ENCODE peak calls at places on chromosomes 6 and 20, in seven cellular contexts. One of them, this sample, is unnamed.

GRCh38 chr6:77337392-77337791 is 125.9 kb downstream of the HTR1B start:
- DNase-seq in left ventricle myocardium inferior: no peak
- DNase-seq in trophoblast cell: no peak
- DNase-seq in SJSA1: no peak
- DNase-seq in tibial nerve: no peak
- DNase-seq in ovary: no peak
- DNase-seq in heart left ventricle: no peak
- DNase-seq in this sample: no peak

GRCh38 chr20:41005361-41005729 is 23.3 kb upstream of the TOP1 start:
- DNase-seq in left ventricle myocardium inferior: peak; percentile 86
- DNase-seq in trophoblast cell: no peak
- DNase-seq in SJSA1: peak; percentile 89
- DNase-seq in tibial nerve: peak; percentile 88
- DNase-seq in ovary: peak; percentile 76
- DNase-seq in heart left ventricle: peak; percentile 89
- DNase-seq in this sample: no peak

GRCh38 chr6:4319992-4320683 is 184.8 kb upstream of the ECI2 start:
- DNase-seq in left ventricle myocardium inferior: no peak
- DNase-seq in trophoblast cell: peak; percentile 41
- DNase-seq in SJSA1: no peak
- DNase-seq in tibial nerve: no peak
- DNase-seq in ovary: no peak
- DNase-seq in heart left ventricle: no peak
- DNase-seq in this sample: no peak

GRCh38 chr20:20803011-20803410 is 90.6 kb upstream of the RALGAPA2 start:
- DNase-seq in left ventricle myocardium inferior: no peak
- DNase-seq in trophoblast cell: no peak
- DNase-seq in SJSA1: no peak
- DNase-seq in tibial nerve: no peak
- DNase-seq in ovary: no peak
- DNase-seq in heart left ventricle: no peak
- DNase-seq in this sample: no peak

GRCh38 chr6:15365273-15365687 is 119.4 kb downstream of the JARID2 start:
- DNase-seq in left ventricle myocardium inferior: peak; percentile 83
- DNase-seq in trophoblast cell: peak; percentile 55
- DNase-seq in SJSA1: peak; percentile 86
- DNase-seq in tibial nerve: peak; percentile 62
- DNase-seq in ovary: peak; percentile 64
- DNase-seq in heart left ventricle: peak; percentile 92
- DNase-seq in this sample: peak; percentile 57

GRCh38 chr6:18266524-18266908 is 2.2 kb upstream of the DEK start:
- DNase-seq in left ventricle myocardium inferior: no peak
- DNase-seq in trophoblast cell: no peak
- DNase-seq in SJSA1: no peak
- DNase-seq in tibial nerve: no peak
- DNase-seq in ovary: no peak
- DNase-seq in heart left ventricle: no peak
- DNase-seq in this sample: no peak

GRCh38 chr6:152680879-152681517 is 16.7 kb upstream of the MYCT1 start:
- DNase-seq in left ventricle myocardium inferior: no peak
- DNase-seq in trophoblast cell: peak; percentile 69
- DNase-seq in SJSA1: no peak
- DNase-seq in tibial nerve: no peak
- DNase-seq in ovary: no peak
- DNase-seq in heart left ventricle: no peak
- DNase-seq in this sample: no peak

GRCh38 chr6:13923527-13924145 is 1.1 kb upstream of the RNF182 start:
- DNase-seq in left ventricle myocardium inferior: no peak
- DNase-seq in trophoblast cell: peak; percentile 46
- DNase-seq in SJSA1: no peak
- DNase-seq in tibial nerve: no peak
- DNase-seq in ovary: no peak
- DNase-seq in heart left ventricle: no peak
- DNase-seq in this sample: no peak

GRCh38 chr6:149855741-149856140 is 8.4 kb downstream of the LRP11 start:
- DNase-seq in left ventricle myocardium inferior: no peak
- DNase-seq in trophoblast cell: no peak
- DNase-seq in SJSA1: no peak
- DNase-seq in tibial nerve: no peak
- DNase-seq in ovary: no peak
- DNase-seq in heart left ventricle: no peak
- DNase-seq in this sample: no peak

GRCh38 chr20:40251284-40251932 is 437.6 kb downstream of the MAFB start:
- DNase-seq in left ventricle myocardium inferior: no peak
- DNase-seq in trophoblast cell: peak; percentile 76
- DNase-seq in SJSA1: peak; percentile 48
- DNase-seq in tibial nerve: peak; percentile 30
- DNase-seq in ovary: no peak
- DNase-seq in heart left ventricle: no peak
- DNase-seq in this sample: no peak

GRCh38 chr6:76702187-76702586 is 629.7 kb upstream of the IMPG1 start:
- DNase-seq in left ventricle myocardium inferior: no peak
- DNase-seq in trophoblast cell: peak; percentile 63
- DNase-seq in SJSA1: no peak
- DNase-seq in tibial nerve: no peak
- DNase-seq in ovary: no peak
- DNase-seq in heart left ventricle: no peak
- DNase-seq in this sample: no peak

GRCh38 chr6:118725944-118726343 is 74.6 kb upstream of the CEP85L start:
- DNase-seq in left ventricle myocardium inferior: no peak
- DNase-seq in trophoblast cell: peak; percentile 12
- DNase-seq in SJSA1: no peak
- DNase-seq in tibial nerve: no peak
- DNase-seq in ovary: no peak
- DNase-seq in heart left ventricle: no peak
- DNase-seq in this sample: peak; percentile 47

GRCh38 chr20:53786445-53787267 is 193.0 kb upstream of the ZNF217 start:
- DNase-seq in left ventricle myocardium inferior: no peak
- DNase-seq in trophoblast cell: no peak
- DNase-seq in SJSA1: no peak
- DNase-seq in tibial nerve: no peak
- DNase-seq in ovary: no peak
- DNase-seq in heart left ventricle: no peak
- DNase-seq in this sample: no peak

GRCh38 chr20:4050581-4050980 is 35.2 kb upstream of the RNF24 start:
- DNase-seq in left ventricle myocardium inferior: no peak
- DNase-seq in trophoblast cell: no peak
- DNase-seq in SJSA1: no peak
- DNase-seq in tibial nerve: no peak
- DNase-seq in ovary: no peak
- DNase-seq in heart left ventricle: no peak
- DNase-seq in this sample: no peak

GRCh38 chr6:106103728-106104109 is 17.6 kb downstream of the PRDM1 start:
- DNase-seq in left ventricle myocardium inferior: no peak
- DNase-seq in trophoblast cell: no peak
- DNase-seq in SJSA1: no peak
- DNase-seq in tibial nerve: no peak
- DNase-seq in ovary: no peak
- DNase-seq in heart left ventricle: no peak
- DNase-seq in this sample: peak; percentile 44

GRCh38 chr20:46399401-46399800 is 7.0 kb downstream of the ELMO2 start:
- DNase-seq in left ventricle myocardium inferior: no peak
- DNase-seq in trophoblast cell: no peak
- DNase-seq in SJSA1: no peak
- DNase-seq in tibial nerve: no peak
- DNase-seq in ovary: no peak
- DNase-seq in heart left ventricle: no peak
- DNase-seq in this sample: no peak

GRCh38 chr20:37414133-37414532 is 68.2 kb downstream of the SRC start:
- DNase-seq in left ventricle myocardium inferior: no peak
- DNase-seq in trophoblast cell: no peak
- DNase-seq in SJSA1: no peak
- DNase-seq in tibial nerve: no peak
- DNase-seq in ovary: no peak
- DNase-seq in heart left ventricle: no peak
- DNase-seq in this sample: no peak

GRCh38 chr6:158347335-158347734 is 35.1 kb downstream of the TULP4 start:
- DNase-seq in left ventricle myocardium inferior: no peak
- DNase-seq in trophoblast cell: no peak
- DNase-seq in SJSA1: no peak
- DNase-seq in tibial nerve: no peak
- DNase-seq in ovary: no peak
- DNase-seq in heart left ventricle: no peak
- DNase-seq in this sample: no peak

GRCh38 chr6:166520905-166521834 is 65.3 kb downstream of the RAMACL start:
- DNase-seq in left ventricle myocardium inferior: no peak
- DNase-seq in trophoblast cell: no peak
- DNase-seq in SJSA1: no peak
- DNase-seq in tibial nerve: no peak
- DNase-seq in ovary: no peak
- DNase-seq in heart left ventricle: no peak
- DNase-seq in this sample: no peak

GRCh38 chr20:51978081-51978501 is 175.8 kb upstream of the SALL4 start:
- DNase-seq in left ventricle myocardium inferior: no peak
- DNase-seq in trophoblast cell: no peak
- DNase-seq in SJSA1: no peak
- DNase-seq in tibial nerve: no peak
- DNase-seq in ovary: no peak
- DNase-seq in heart left ventricle: no peak
- DNase-seq in this sample: no peak

GRCh38 chr6:435442-436307 is 44.1 kb downstream of the IRF4 start:
- DNase-seq in left ventricle myocardium inferior: no peak
- DNase-seq in trophoblast cell: no peak
- DNase-seq in SJSA1: peak; percentile 26
- DNase-seq in tibial nerve: no peak
- DNase-seq in ovary: no peak
- DNase-seq in heart left ventricle: no peak
- DNase-seq in this sample: no peak

GRCh38 chr6:31740397-31741223 is 805 bp downstream of the MSH5 start:
- DNase-seq in left ventricle myocardium inferior: no peak
- DNase-seq in trophoblast cell: no peak
- DNase-seq in SJSA1: no peak
- DNase-seq in tibial nerve: no peak
- DNase-seq in ovary: no peak
- DNase-seq in heart left ventricle: no peak
- DNase-seq in this sample: no peak

GRCh38 chr20:64184795-64185194 is 20.5 kb downstream of the MYT1 start:
- DNase-seq in left ventricle myocardium inferior: no peak
- DNase-seq in trophoblast cell: no peak
- DNase-seq in SJSA1: no peak
- DNase-seq in tibial nerve: no peak
- DNase-seq in ovary: no peak
- DNase-seq in heart left ventricle: no peak
- DNase-seq in this sample: no peak

GRCh38 chr6:42210551-42210950 is 7.1 kb downstream of the MRPS10 start:
- DNase-seq in left ventricle myocardium inferior: no peak
- DNase-seq in trophoblast cell: no peak
- DNase-seq in SJSA1: no peak
- DNase-seq in tibial nerve: no peak
- DNase-seq in ovary: no peak
- DNase-seq in heart left ventricle: no peak
- DNase-seq in this sample: no peak

GRCh38 chr20:36812601-36813000 is 39.0 kb upstream of the DSN1 start:
- DNase-seq in left ventricle myocardium inferior: no peak
- DNase-seq in trophoblast cell: no peak
- DNase-seq in SJSA1: no peak
- DNase-seq in tibial nerve: no peak
- DNase-seq in ovary: no peak
- DNase-seq in heart left ventricle: no peak
- DNase-seq in this sample: no peak

GRCh38 chr20:53001502-53002301 is 29.5 kb downstream of the TSHZ2 start:
- DNase-seq in left ventricle myocardium inferior: no peak
- DNase-seq in trophoblast cell: no peak
- DNase-seq in SJSA1: no peak
- DNase-seq in tibial nerve: no peak
- DNase-seq in ovary: no peak
- DNase-seq in heart left ventricle: no peak
- DNase-seq in this sample: no peak

GRCh38 chr20:19565721-19566120 is 192.3 kb upstream of the RIN2 start:
- DNase-seq in left ventricle myocardium inferior: no peak
- DNase-seq in trophoblast cell: no peak
- DNase-seq in SJSA1: no peak
- DNase-seq in tibial nerve: no peak
- DNase-seq in ovary: no peak
- DNase-seq in heart left ventricle: no peak
- DNase-seq in this sample: no peak

GRCh38 chr6:105894556-105894955 is 191.6 kb upstream of the PRDM1 start:
- DNase-seq in left ventricle myocardium inferior: no peak
- DNase-seq in trophoblast cell: peak; percentile 78
- DNase-seq in SJSA1: no peak
- DNase-seq in tibial nerve: no peak
- DNase-seq in ovary: no peak
- DNase-seq in heart left ventricle: no peak
- DNase-seq in this sample: no peak

GRCh38 chr20:44532981-44533331 is 11.1 kb upstream of the SERINC3 start:
- DNase-seq in left ventricle myocardium inferior: no peak
- DNase-seq in trophoblast cell: peak; percentile 50
- DNase-seq in SJSA1: no peak
- DNase-seq in tibial nerve: no peak
- DNase-seq in ovary: no peak
- DNase-seq in heart left ventricle: no peak
- DNase-seq in this sample: no peak
- H3K27ac ChIP-seq in left ventricle myocardium inferior: peak overlapping the region; percentile 80
- H3K27ac ChIP-seq in trophoblast cell: no peak overlapping the region
- H3K27ac ChIP-seq in SJSA1: peak overlapping the region; percentile 4
- H3K27ac ChIP-seq in tibial nerve: no peak overlapping the region
- H3K27ac ChIP-seq in ovary: no peak overlapping the region
- H3K27ac ChIP-seq in heart left ventricle: peak overlapping the region; percentile 72
- H3K27ac ChIP-seq in this sample: no peak overlapping the region

GRCh38 chr6:36627141-36627540 is 33.0 kb downstream of the SRSF3 start:
- DNase-seq in left ventricle myocardium inferior: no peak
- DNase-seq in trophoblast cell: no peak
- DNase-seq in SJSA1: no peak
- DNase-seq in tibial nerve: no peak
- DNase-seq in ovary: peak; percentile 31
- DNase-seq in heart left ventricle: no peak
- DNase-seq in this sample: no peak
- H3K27ac ChIP-seq in left ventricle myocardium inferior: peak overlapping the region; percentile 71
- H3K27ac ChIP-seq in trophoblast cell: no peak overlapping the region
- H3K27ac ChIP-seq in SJSA1: no peak overlapping the region
- H3K27ac ChIP-seq in tibial nerve: peak overlapping the region; percentile 68
- H3K27ac ChIP-seq in ovary: peak overlapping the region; percentile 51
- H3K27ac ChIP-seq in heart left ventricle: peak overlapping the region; percentile 71
- H3K27ac ChIP-seq in this sample: no peak overlapping the region

GRCh38 chr6:157233156-157233555 is 90.2 kb downstream of the TMEM242 start:
- DNase-seq in left ventricle myocardium inferior: no peak
- DNase-seq in trophoblast cell: no peak
- DNase-seq in SJSA1: no peak
- DNase-seq in tibial nerve: no peak
- DNase-seq in ovary: no peak
- DNase-seq in heart left ventricle: no peak
- DNase-seq in this sample: no peak
- H3K27ac ChIP-seq in left ventricle myocardium inferior: no peak overlapping the region
- H3K27ac ChIP-seq in trophoblast cell: no peak overlapping the region
- H3K27ac ChIP-seq in SJSA1: no peak overlapping the region
- H3K27ac ChIP-seq in tibial nerve: no peak overlapping the region
- H3K27ac ChIP-seq in ovary: no peak overlapping the region
- H3K27ac ChIP-seq in heart left ventricle: no peak overlapping the region
- H3K27ac ChIP-seq in this sample: no peak overlapping the region

GRCh38 chr6:69818223-69818930 is 21.6 kb upstream of the LMBRD1 start:
- DNase-seq in left ventricle myocardium inferior: no peak
- DNase-seq in trophoblast cell: no peak
- DNase-seq in SJSA1: no peak
- DNase-seq in tibial nerve: no peak
- DNase-seq in ovary: no peak
- DNase-seq in heart left ventricle: no peak
- DNase-seq in this sample: no peak
- H3K27ac ChIP-seq in left ventricle myocardium inferior: no peak overlapping the region
- H3K27ac ChIP-seq in trophoblast cell: no peak overlapping the region
- H3K27ac ChIP-seq in SJSA1: no peak overlapping the region
- H3K27ac ChIP-seq in tibial nerve: no peak overlapping the region
- H3K27ac ChIP-seq in ovary: no peak overlapping the region
- H3K27ac ChIP-seq in heart left ventricle: no peak overlapping the region
- H3K27ac ChIP-seq in this sample: no peak overlapping the region

GRCh38 chr6:126060400-126060799 is 74.1 kb downstream of the TRMT11 start:
- DNase-seq in left ventricle myocardium inferior: no peak
- DNase-seq in trophoblast cell: no peak
- DNase-seq in SJSA1: no peak
- DNase-seq in tibial nerve: no peak
- DNase-seq in ovary: no peak
- DNase-seq in heart left ventricle: no peak
- DNase-seq in this sample: no peak
- H3K27ac ChIP-seq in left ventricle myocardium inferior: no peak overlapping the region
- H3K27ac ChIP-seq in trophoblast cell: no peak overlapping the region
- H3K27ac ChIP-seq in SJSA1: no peak overlapping the region
- H3K27ac ChIP-seq in tibial nerve: no peak overlapping the region
- H3K27ac ChIP-seq in ovary: no peak overlapping the region
- H3K27ac ChIP-seq in heart left ventricle: no peak overlapping the region
- H3K27ac ChIP-seq in this sample: no peak overlapping the region